ENCODE peak calls at places on chromosome 7, in nine cellular contexts. A is fibroblast of the aortic adventitia; I is left ventricle myocardium inferior; S is PC-9; Q is ELF-1; W is psoas muscle; M is heart left ventricle; K is heart right ventricle; V is activated effector memory CD4-positive, alpha-beta T cell treated with Interleukin-2 at 50 U/mL for 16 hours. Z is an unnamed sample.

GRCh38 chr7:47950714-47951113 is 2.4 kb upstream of the PKD1L1 start:
- DNase-seq in A (no peak), I (peak; percentile 60), S (peak; percentile 65), Q (peak; percentile 61), W (no peak), M (peak; percentile 76), K (peak; percentile 75), V (no peak), Z (no peak)

GRCh38 chr7:100887186-100887954 is 2.1 kb downstream of the UFSP1 start:
- DNase-seq in A (no peak), I (no peak), S (no peak), Q (no peak), W (no peak), M (no peak), K (no peak), V (peak; percentile 57), Z (no peak)

GRCh38 chr7:119594956-119595355 is 678.0 kb upstream of the KCND2 start:
- DNase-seq in A (no peak), I (no peak), S (no peak), Q (peak; percentile 56), W (no peak), M (no peak), K (no peak), V (no peak), Z (no peak)

GRCh38 chr7:92489634-92490033 is 11.9 kb upstream of the ERVW-1 start:
- DNase-seq in A (peak; percentile 29), I (no peak), S (no peak), Q (no peak), W (no peak), M (no peak), K (no peak), V (no peak), Z (no peak)

GRCh38 chr7:156751319-156751718 is 110.7 kb downstream of the RNF32 start:
- DNase-seq in A (peak; percentile 66), I (no peak), S (no peak), Q (no peak), W (no peak), M (no peak), K (no peak), V (no peak), Z (no peak)

GRCh38 chr7:117582219-117582704 is 102.4 kb downstream of the CFTR start:
- DNase-seq in A (peak; percentile 99), I (peak; percentile 74), S (peak; percentile 78), Q (peak; percentile 76), W (peak; percentile 63), M (peak; percentile 69), K (no peak), V (no peak), Z (no peak)

GRCh38 chr7:121604627-121605296 is 208.7 kb upstream of the FAM3C start:
- DNase-seq in A (peak; percentile 55), I (no peak), S (no peak), Q (no peak), W (no peak), M (no peak), K (no peak), V (no peak), Z (no peak)

GRCh38 chr7:93442478-93443224 is 131.9 kb downstream of the CALCR start:
- DNase-seq in A (peak; percentile 31), I (no peak), S (peak; percentile 39), Q (peak; percentile 73), W (no peak), M (no peak), K (no peak), V (no peak), Z (no peak)

Z was measured in aorta.